ENCODE peak calls at places on chromosomes 4 and X, in four cellular contexts. One of them, this sample, is unnamed.
A peak's percentile ranks its signal among the peaks of the same experiment; 100 is the strongest.

GRCh38 chrX:22800806-22801205 is 199.0 kb upstream of the DDX53 start:
- DNase-seq in IMR-90: no peak
- DNase-seq in K562: no peak
- DNase-seq in GM12878: no peak
- DNase-seq in this sample: no peak

GRCh38 chr4:144449623-144450022 is 196.3 kb upstream of the HHIP start:
- DNase-seq in GM12878: no peak
- DNase-seq in IMR-90: no peak
- DNase-seq in K562: no peak
- DNase-seq in this sample: peak; percentile 65

GRCh38 chr4:118224239-118224829 is 128.5 kb downstream of the PRSS12 start:
- DNase-seq in K562: peak; percentile 18
- DNase-seq in GM12878: no peak
- DNase-seq in IMR-90: peak; percentile 80
- DNase-seq in this sample: peak; percentile 69

GRCh38 chr4:56627985-56628384 is 53.1 kb downstream of the HOPX start:
- DNase-seq in GM12878: no peak
- DNase-seq in K562: no peak
- DNase-seq in IMR-90: peak; percentile 22
- DNase-seq in this sample: no peak

GRCh38 chr4:168923526-168924194 is 86.4 kb downstream of the CBR4 start:
- DNase-seq in IMR-90: peak; percentile 86
- DNase-seq in GM12878: peak; percentile 31
- DNase-seq in K562: peak; percentile 57
- DNase-seq in this sample: peak; percentile 67

GRCh38 chr4:163127621-163128020 is 39.1 kb downstream of the NAF1 start:
- DNase-seq in GM12878: no peak
- DNase-seq in K562: no peak
- DNase-seq in IMR-90: no peak
- DNase-seq in this sample: no peak

GRCh38 chrX:2412131-2412530 is 88.6 kb downstream of the DHRSX start:
- DNase-seq in K562: no peak
- DNase-seq in GM12878: no peak
- DNase-seq in IMR-90: no peak
- DNase-seq in this sample: no peak

GRCh38 chr4:7003176-7003878 is 39.8 kb upstream of the TADA2B start:
- DNase-seq in IMR-90: no peak
- DNase-seq in K562: no peak
- DNase-seq in GM12878: no peak
- DNase-seq in this sample: no peak

GRCh38 chr4:58611012-58611411 is 1500.8 kb upstream of the IGFBP7 start:
- DNase-seq in IMR-90: no peak
- DNase-seq in GM12878: no peak
- DNase-seq in K562: no peak
- DNase-seq in this sample: no peak

GRCh38 chrX:8034058-8034457 is 106.8 kb upstream of the PNPLA4 start:
- DNase-seq in K562: no peak
- DNase-seq in IMR-90: no peak
- DNase-seq in GM12878: no peak
- DNase-seq in this sample: no peak

GRCh38 chr4:150173854-150174398 is 95.7 kb downstream of the DCLK2 start:
- DNase-seq in IMR-90: no peak
- DNase-seq in K562: no peak
- DNase-seq in GM12878: no peak
- DNase-seq in this sample: peak; percentile 76

GRCh38 chr4:38902221-38902620 is 34.6 kb downstream of the FAM114A1 start:
- DNase-seq in K562: no peak
- DNase-seq in IMR-90: no peak
- DNase-seq in GM12878: no peak
- DNase-seq in this sample: no peak

GRCh38 chr4:148893095-148893494 is 450.9 kb upstream of the NR3C2 start:
- DNase-seq in GM12878: no peak
- DNase-seq in IMR-90: no peak
- DNase-seq in K562: no peak
- DNase-seq in this sample: no peak

GRCh38 chrX:67543818-67544217 is at the start of gene AR:
- DNase-seq in K562: no peak
- DNase-seq in GM12878: no peak
- DNase-seq in IMR-90: peak; percentile 28
- DNase-seq in this sample: peak; percentile 72

GRCh38 chr4:142850478-142850877 is 4.4 kb upstream of the INPP4B start:
- DNase-seq in IMR-90: no peak
- DNase-seq in GM12878: no peak
- DNase-seq in K562: no peak
- DNase-seq in this sample: no peak
- TF ChIP-seq FOS in IMR-90: no peak
- TF ChIP-seq FOS in GM12878: no peak
- TF ChIP-seq FOS in K562: no peak
- TF ChIP-seq FOS in this sample: no peak

GRCh38 chr4:161356351-161356750 is 807.4 kb downstream of the FSTL5 start:
- DNase-seq in IMR-90: no peak
- DNase-seq in K562: no peak
- DNase-seq in GM12878: no peak
- DNase-seq in this sample: no peak

GRCh38 chr4:161364681-161365080 is 799.1 kb downstream of the FSTL5 start:
- DNase-seq in K562: no peak
- DNase-seq in IMR-90: no peak
- DNase-seq in GM12878: no peak
- DNase-seq in this sample: no peak

GRCh38 chr4:161360982-161361381 is 802.8 kb downstream of the FSTL5 start:
- DNase-seq in GM12878: no peak
- DNase-seq in K562: no peak
- DNase-seq in IMR-90: no peak
- DNase-seq in this sample: no peak

GRCh38 chr4:161359491-161359890 is 804.3 kb downstream of the FSTL5 start:
- DNase-seq in GM12878: peak; percentile 11
- DNase-seq in IMR-90: no peak
- DNase-seq in K562: no peak
- DNase-seq in this sample: no peak
- TF ChIP-seq FOS in GM12878: no peak
- TF ChIP-seq FOS in IMR-90: no peak
- TF ChIP-seq FOS in K562: no peak
- TF ChIP-seq FOS in this sample: no peak

DNA sequence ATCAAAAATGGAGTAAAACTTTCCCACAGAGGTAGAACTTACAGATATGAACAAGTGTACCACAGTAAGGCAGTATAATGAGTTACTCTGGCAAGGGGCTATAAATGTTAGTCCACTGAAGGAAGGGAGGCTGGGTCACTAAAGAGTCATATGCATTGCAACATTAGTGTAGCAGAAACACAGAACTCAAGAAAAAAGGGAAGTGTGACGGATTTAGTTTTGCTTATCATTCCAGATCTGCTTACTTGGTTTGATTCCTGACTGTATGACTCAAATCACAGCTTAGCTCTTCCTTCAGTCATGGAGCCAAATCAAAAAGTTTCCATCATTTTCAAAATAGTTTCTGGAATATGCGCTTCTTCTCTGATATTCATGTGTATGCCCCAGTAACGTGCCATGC is 148.7 kb downstream of the FSTL5 start:
- DNase-seq in IMR-90: peak; percentile 24
- DNase-seq in GM12878: no peak
- DNase-seq in K562: no peak
- DNase-seq in this sample: peak; percentile 14
- TF ChIP-seq FOS in IMR-90: no peak
- TF ChIP-seq FOS in GM12878: no peak
- TF ChIP-seq FOS in K562: no peak
- TF ChIP-seq FOS in this sample: peak; percentile 17

GRCh38 chr4:153346031-153346430 is 1.5 kb downstream of the MND1 start:
- DNase-seq in IMR-90: no peak
- DNase-seq in GM12878: no peak
- DNase-seq in K562: no peak
- DNase-seq in this sample: no peak
- TF ChIP-seq FOS in IMR-90: no peak
- TF ChIP-seq FOS in GM12878: no peak
- TF ChIP-seq FOS in K562: no peak
- TF ChIP-seq FOS in this sample: no peak

GRCh38 chrX:139844163-139844562 is 88.7 kb downstream of the ATP11C start:
- DNase-seq in K562: no peak
- DNase-seq in IMR-90: no peak
- DNase-seq in GM12878: no peak
- DNase-seq in this sample: no peak
- TF ChIP-seq FOS in K562: no peak
- TF ChIP-seq FOS in IMR-90: no peak
- TF ChIP-seq FOS in GM12878: no peak
- TF ChIP-seq FOS in this sample: no peak

GRCh38 chrX:16517206-16517605 is 132.8 kb upstream of the S100G start:
- DNase-seq in GM12878: no peak
- DNase-seq in K562: no peak
- DNase-seq in IMR-90: peak; percentile 14
- DNase-seq in this sample: no peak
- TF ChIP-seq FOS in GM12878: no peak
- TF ChIP-seq FOS in K562: no peak
- TF ChIP-seq FOS in IMR-90: no peak
- TF ChIP-seq FOS in this sample: no peak

GRCh38 chrX:118976599-118977340 is 2.4 kb downstream of the LONRF3 start:
- DNase-seq in IMR-90: no peak
- DNase-seq in GM12878: no peak
- DNase-seq in K562: peak; percentile 44
- DNase-seq in this sample: no peak

GRCh38 chrX:118974908-118975671 is 672 bp downstream of the LONRF3 start:
- DNase-seq in GM12878: no peak
- DNase-seq in K562: peak; percentile 50
- DNase-seq in IMR-90: no peak
- DNase-seq in this sample: peak; percentile 36

GRCh38 chrX:118974088-118974907 is at the start of gene LONRF3:
- DNase-seq in GM12878: no peak
- DNase-seq in K562: peak; percentile 42
- DNase-seq in IMR-90: peak; percentile 3
- DNase-seq in this sample: peak; percentile 58

GRCh38 chrX:118977424-118977823 is 3.0 kb downstream of the LONRF3 start:
- DNase-seq in GM12878: no peak
- DNase-seq in K562: no peak
- DNase-seq in IMR-90: no peak
- DNase-seq in this sample: no peak

DNA sequence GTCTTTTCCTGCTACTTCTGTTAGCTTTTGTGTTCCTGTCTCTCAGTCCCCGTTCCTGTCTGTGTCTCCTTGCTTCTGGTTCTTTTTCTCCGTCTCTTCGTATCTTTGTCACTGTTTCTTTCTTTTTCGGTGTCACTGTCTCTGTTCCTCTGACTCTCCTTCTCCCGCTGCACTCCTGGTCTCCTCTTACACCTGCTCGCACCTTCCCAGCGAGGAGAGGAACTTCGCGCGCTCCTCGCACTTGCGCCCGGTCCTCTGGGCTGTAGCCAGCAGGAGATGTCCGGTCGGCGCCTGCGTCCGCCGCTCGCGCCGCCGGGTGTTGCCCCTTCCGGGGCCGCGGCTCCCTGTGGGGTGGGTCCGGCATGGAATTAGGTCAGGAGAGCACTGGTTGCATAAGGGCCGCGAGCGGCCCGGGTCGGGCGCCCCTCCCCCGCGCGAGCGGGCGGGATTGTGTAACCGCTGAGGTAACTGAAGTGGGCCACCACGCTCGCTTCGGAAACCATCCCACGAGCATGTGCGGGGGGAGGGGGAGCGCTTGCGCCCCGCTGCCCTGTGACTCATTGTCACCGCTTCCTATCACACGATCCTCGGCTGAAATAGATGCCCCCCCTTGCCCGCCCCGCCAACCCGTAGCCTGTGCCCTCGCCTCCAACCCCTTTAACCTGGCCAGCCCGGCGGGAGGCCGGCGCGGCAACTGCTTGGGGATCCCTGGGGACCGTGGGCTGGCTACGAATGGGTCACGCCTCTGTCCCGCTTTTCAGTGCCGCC is 1.6 kb downstream of the LONRF3 start:
- DNase-seq in IMR-90: peak; percentile 3
- DNase-seq in GM12878: no peak
- DNase-seq in K562: peak; percentile 65
- DNase-seq in this sample: peak; percentile 63
- TF ChIP-seq FOS in IMR-90: no peak
- TF ChIP-seq FOS in GM12878: no peak
- TF ChIP-seq FOS in K562: no peak
- TF ChIP-seq FOS in this sample: peak; percentile 7

GRCh38 chr4:20431422-20432014 is 179.8 kb downstream of the SLIT2 start:
- DNase-seq in K562: no peak
- DNase-seq in IMR-90: no peak
- DNase-seq in GM12878: no peak
- DNase-seq in this sample: peak; percentile 43
- TF ChIP-seq FOS in K562: no peak
- TF ChIP-seq FOS in IMR-90: no peak
- TF ChIP-seq FOS in GM12878: no peak
- TF ChIP-seq FOS in this sample: no peak